ENCODE peak calls at places on chromosomes 7 and 10, in six cellular contexts. U is hepatocyte, F is mucosa of descending colon, Z is transverse colon, V is stomach, O is mammary epithelial cell. J is an unnamed sample. For H3K4me1, the result is how much of the 10 kb centered on the place peaks cover.

GRCh38 chr7:155258233-155258575 is 39.5 kb upstream of the INSIG1 start:
- DNase-seq in U (no peak), F (peak), Z (no peak), V (no peak), O (peak), J (no peak)

GRCh38 chr7:43648725-43649406 is 66.0 kb downstream of the STK17A start:
- DNase-seq in U (no peak), F (peak), Z (peak), V (no peak), O (peak), J (no peak)

GRCh38 chr7:159094919-159095915 is 49.5 kb downstream of the VIPR2 start:
- DNase-seq in U (no peak), F (no peak), Z (no peak), V (peak), O (no peak), J (no peak)

GRCh38 chr7:66055321-66055956 is 20.2 kb upstream of the ASL start:
- DNase-seq in U (no peak), F (no peak), Z (no peak), V (no peak), O (no peak), J (no peak)

GRCh38 chr10:79930267-79930666 is 18.6 kb downstream of the SFTPD start:
- DNase-seq in U (no peak), F (no peak), Z (no peak), V (no peak), O (no peak), J (no peak)

GRCh38 chr10:73819513-73820093 is 8.2 kb upstream of the NDST2 start:
- DNase-seq in U (no peak), F (peak), Z (peak), V (peak), O (no peak), J (peak)

GRCh38 chr10:80498833-80499671 is 38.6 kb upstream of the SH2D4B start:
- DNase-seq in U (peak), F (peak), Z (peak), V (peak), O (peak), J (peak)

GRCh38 chr7:117669818-117670217 is 190.0 kb downstream of the CFTR start:
- DNase-seq in U (no peak), F (no peak), Z (no peak), V (no peak), O (no peak), J (no peak)

GRCh38 chr10:22321831-22322662 is 1.1 kb downstream of the BMI1 start:
- DNase-seq in U (peak), F (no peak), Z (no peak), V (no peak), O (peak), J (no peak)

GRCh38 chr10:93630609-93631320 is 18.4 kb downstream of the PDE6C start:
- DNase-seq in U (no peak), F (peak), Z (no peak), V (no peak), O (no peak), J (no peak)

GRCh38 chr7:135976312-135977019 is 693 bp downstream of the MTPN start:
- DNase-seq in U (peak), F (peak), Z (peak), V (no peak), O (peak), J (no peak)

GRCh38 chr7:90677742-90678439 is 81.8 kb downstream of the CDK14 start:
- DNase-seq in U (no peak), F (no peak), Z (no peak), V (no peak), O (no peak), J (no peak)

GRCh38 chr10:44955408-44956070 is 4.1 kb upstream of the RASSF4 start:
- DNase-seq in U (no peak), F (no peak), Z (no peak), V (no peak), O (no peak), J (no peak)

GRCh38 chr7:158689500-158689899 is 15.1 kb downstream of the NCAPG2 start:
- DNase-seq in U (no peak), F (no peak), Z (no peak), V (no peak), O (no peak), J (no peak)

GRCh38 chr7:99128076-99128950 is 15.6 kb downstream of the SMURF1 start:
- DNase-seq in U (no peak), F (no peak), Z (no peak), V (no peak), O (no peak), J (no peak)

GRCh38 chr7:32879460-32879859 is 12.1 kb downstream of the KBTBD2 start:
- DNase-seq in U (no peak), F (no peak), Z (no peak), V (no peak), O (peak), J (no peak)

GRCh38 chr10:30583778-30584415 is 45.7 kb downstream of the LYZL2 start:
- DNase-seq in U (peak), F (peak), Z (peak), V (peak), O (peak), J (peak)

GRCh38 chr7:151058766-151059361 is 525 bp upstream of the SLC4A2 start:
- DNase-seq in U (peak), F (peak), Z (no peak), V (no peak), O (peak), J (no peak)

GRCh38 chr10:132967540-132967939 is 25.2 kb upstream of the CFAP46 start:
- DNase-seq in U (no peak), F (peak), Z (peak), V (no peak), O (no peak), J (no peak)

GRCh38 chr10:95305606-95306385 is 15.0 kb upstream of the PDLIM1 start:
- DNase-seq in U (no peak), F (no peak), Z (no peak), V (peak), O (no peak), J (no peak)

GRCh38 chr7:26153246-26153822 is 1.3 kb downstream of the NFE2L3 start:
- DNase-seq in U (no peak), F (peak), Z (peak), V (no peak), O (no peak), J (no peak)

GRCh38 chr7:2224934-2225333 is 7.8 kb downstream of the MAD1L1 start:
- DNase-seq in U (no peak), F (no peak), Z (no peak), V (no peak), O (peak), J (no peak)

GRCh38 chr7:111126987-111127386 is 36.1 kb downstream of the LRRN3 start:
- DNase-seq in U (peak), F (no peak), Z (no peak), V (no peak), O (peak), J (no peak)

GRCh38 chr10:48490576-48491345 is 114.1 kb downstream of the ARHGAP22 start:
- DNase-seq in U (no peak), F (no peak), Z (no peak), V (peak), O (no peak), J (no peak)

GRCh38 chr7:22576941-22577927 is 77.2 kb upstream of the STEAP1B start:
- DNase-seq in U (peak), F (peak), Z (no peak), V (no peak), O (peak), J (peak)

GRCh38 chr7:124152859-124153692 is 120.2 kb upstream of the TMEM229A start:
- DNase-seq in U (peak), F (peak), Z (no peak), V (no peak), O (peak), J (no peak)

GRCh38 chr10:101018118-101018599 is 12.8 kb downstream of the PDZD7 start:
- DNase-seq in U (no peak), F (no peak), Z (no peak), V (no peak), O (no peak), J (no peak)

GRCh38 chr7:41886906-41887311 is 184.0 kb upstream of the INHBA start:
- DNase-seq in U (peak), F (peak), Z (peak), V (peak), O (peak), J (peak)

GRCh38 chr7:3493499-3493898 is 192.4 kb downstream of the SDK1 start:
- DNase-seq in U (peak), F (no peak), Z (no peak), V (no peak), O (peak), J (no peak)

GRCh38 chr10:100999742-101000601 is at the start of gene LZTS2:
- DNase-seq in U (peak), F (no peak), Z (peak), V (peak), O (peak), J (peak)

GRCh38 chr7:159075563-159076238 is 69.0 kb downstream of the VIPR2 start:
- DNase-seq in U (no peak), F (no peak), Z (no peak), V (no peak), O (no peak), J (no peak)

GRCh38 chr7:7830122-7830878 is 111.9 kb upstream of the RPA3 start:
- DNase-seq in U (peak), F (peak), Z (no peak), V (peak), O (peak), J (no peak)

GRCh38 chr10:104688251-104688650 is 47.2 kb downstream of the SORCS3 start:
- DNase-seq in U (no peak), F (no peak), Z (no peak), V (no peak), O (no peak), J (no peak)

GRCh38 chr7:70571986-70572385 is 560.0 kb upstream of the GALNT17 start:
- DNase-seq in U (no peak), F (peak), Z (peak), V (no peak), O (no peak), J (peak)

GRCh38 chr10:21811245-21811585 is 192.3 kb downstream of the DNAJC1 start:
- DNase-seq in U (no peak), F (no peak), Z (no peak), V (no peak), O (peak), J (no peak)

GRCh38 chr7:140810830-140811556 is 113.7 kb downstream of the BRAF start:
- DNase-seq in U (peak), F (peak), Z (peak), V (peak), O (peak), J (no peak)

GRCh38 chr10:13503745-13504463 is 24.9 kb downstream of the BEND7 start:
- DNase-seq in U (peak), F (no peak), Z (no peak), V (no peak), O (peak), J (no peak)

GRCh38 chr7:111730476-111731300 is 168.4 kb upstream of the IMMP2L start:
- DNase-seq in U (peak), F (no peak), Z (no peak), V (no peak), O (peak), J (no peak)

GRCh38 chr7:45574521-45575500 is 643 bp downstream of the ADCY1 start:
- DNase-seq in U (peak), F (no peak), Z (no peak), V (peak), O (peak), J (peak)
- TF ChIP-seq CTCF in U (peak), F (no peak), Z (no peak), V (no peak), O (no peak), J (no peak)

GRCh38 chr10:621981-622740 is 67.3 kb downstream of the DIP2C start:
- DNase-seq in U (no peak), F (no peak), Z (no peak), V (no peak), O (no peak), J (no peak)

GRCh38 chr10:623477-624311 is 65.8 kb downstream of the DIP2C start:
- DNase-seq in U (no peak), F (no peak), Z (no peak), V (no peak), O (no peak), J (no peak)

GRCh38 chr10:621500-621899 is 68.0 kb downstream of the DIP2C start:
- DNase-seq in U (no peak), F (no peak), Z (no peak), V (no peak), O (no peak), J (no peak)

GRCh38 chr10:624312-624604 is 65.2 kb downstream of the DIP2C start:
- DNase-seq in U (no peak), F (no peak), Z (no peak), V (no peak), O (no peak), J (no peak)

GRCh38 chr10:623039-623438 is 66.4 kb downstream of the DIP2C start:
- DNase-seq in U (no peak), F (no peak), Z (no peak), V (no peak), O (no peak), J (no peak)
- H3K4me1 ChIP-seq in U (under half), F (under half), Z (under half), V (half or more), O (under half), J (under half)

GRCh38 chr10:119725550-119726290 is at the start of gene INPP5F:
- DNase-seq in U (peak), F (peak), Z (peak), V (peak), O (peak), J (peak)
- TF ChIP-seq CTCF in U (no peak), F (peak), Z (no peak), V (peak), O (no peak), J (peak)

GRCh38 chr10:450463-450862 is 239.0 kb downstream of the DIP2C start:
- DNase-seq in U (no peak), F (no peak), Z (no peak), V (no peak), O (no peak), J (no peak)
- H3K4me1 ChIP-seq in U (under half), F (under half), Z (under half), V (half or more), O (under half), J (under half)

GRCh38 chr10:126242352-126243260 is 145.7 kb downstream of the ADAM12 start:
- DNase-seq in U (peak), F (peak), Z (no peak), V (no peak), O (peak), J (peak)
- TF ChIP-seq CTCF in U (no peak), F (no peak), Z (no peak), V (no peak), O (no peak), J (no peak)

DNA sequence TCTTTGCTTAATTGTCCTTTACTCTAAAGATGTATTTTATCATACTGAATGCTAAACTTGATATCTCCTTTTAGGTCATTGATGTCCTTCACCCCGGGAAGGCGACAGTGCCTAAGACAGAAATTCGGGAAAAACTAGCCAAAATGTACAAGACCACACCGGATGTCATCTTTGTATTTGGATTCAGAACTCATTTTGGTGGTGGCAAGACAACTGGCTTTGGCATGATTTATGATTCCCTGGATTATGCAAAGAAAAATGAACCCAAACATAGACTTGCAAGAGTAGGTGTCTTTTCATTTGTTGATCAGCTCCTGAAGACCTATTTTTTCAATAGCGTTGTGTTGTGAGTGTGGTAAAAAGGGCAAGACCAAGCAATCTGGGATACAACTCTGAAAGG is 1.8 kb downstream of the RPS24 start:
- DNase-seq in U (no peak), F (no peak), Z (no peak), V (no peak), O (no peak), J (no peak)
- H3K4me1 ChIP-seq in U (under half), F (under half), Z (under half), V (half or more), O (under half), J (under half)

DNA sequence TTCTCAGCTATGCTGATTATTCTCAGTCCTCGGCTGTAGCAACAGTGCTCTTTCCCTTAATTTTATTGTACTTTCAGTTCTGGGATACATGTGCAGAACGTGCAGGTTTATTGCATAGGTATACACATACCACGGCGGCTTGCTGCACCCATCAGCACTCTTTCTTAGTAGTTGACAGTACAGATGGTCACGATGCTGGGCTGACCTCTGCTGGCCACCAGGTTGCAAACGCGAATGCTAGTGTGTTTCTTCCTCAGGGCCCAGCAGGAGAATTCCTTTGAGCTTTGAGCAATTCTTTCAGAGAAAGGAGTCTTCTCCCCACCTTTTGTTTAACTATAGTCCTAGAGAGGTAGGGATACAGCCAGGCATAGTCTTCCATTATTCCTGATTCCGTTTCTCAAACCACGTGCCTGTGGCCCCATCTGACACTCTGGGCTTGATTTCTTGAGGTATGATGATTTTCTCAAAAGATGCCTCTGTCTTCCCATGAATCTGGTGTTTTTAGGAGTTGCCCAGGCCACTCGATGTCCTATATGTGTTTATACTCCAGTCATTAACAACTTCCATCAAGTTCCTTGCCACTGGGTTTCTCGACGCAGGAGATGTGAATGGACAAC is 48.9 kb upstream of the CDC14C start:
- DNase-seq in U (peak), F (peak), Z (peak), V (no peak), O (peak), J (peak)
- TF ChIP-seq CTCF in U (peak), F (no peak), Z (no peak), V (no peak), O (peak), J (peak)

DNA sequence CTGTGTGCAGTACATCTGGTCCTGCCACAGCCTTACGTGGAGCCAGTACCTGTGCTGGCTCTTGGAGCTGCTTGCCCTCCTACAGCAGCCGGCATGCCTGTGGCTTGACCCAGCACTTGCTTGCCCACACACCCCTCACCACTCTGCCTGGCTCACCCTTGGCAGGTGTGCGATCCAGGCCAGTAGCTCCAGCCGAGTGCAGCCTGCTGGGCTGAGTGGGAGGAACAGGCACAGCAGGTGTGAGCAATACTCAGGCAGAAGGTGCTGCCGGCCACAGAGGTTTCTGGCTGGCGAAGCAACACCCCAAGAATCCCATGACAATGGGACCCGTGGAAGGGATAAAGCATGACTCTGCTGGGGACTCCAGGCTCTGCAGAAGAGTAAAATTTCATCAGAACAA is 173.5 kb upstream of the ADCY1 start:
- DNase-seq in U (no peak), F (no peak), Z (no peak), V (no peak), O (peak), J (no peak)
- H3K4me1 ChIP-seq in U (under half), F (under half), Z (under half), V (under half), O (under half), J (under half)

GRCh38 chr7:121329460-121330052 is 756 bp downstream of the WNT16 start:
- DNase-seq in U (peak), F (peak), Z (peak), V (peak), O (peak), J (no peak)
- TF ChIP-seq CTCF in U (peak), F (no peak), Z (no peak), V (no peak), O (no peak), J (no peak)

DNA sequence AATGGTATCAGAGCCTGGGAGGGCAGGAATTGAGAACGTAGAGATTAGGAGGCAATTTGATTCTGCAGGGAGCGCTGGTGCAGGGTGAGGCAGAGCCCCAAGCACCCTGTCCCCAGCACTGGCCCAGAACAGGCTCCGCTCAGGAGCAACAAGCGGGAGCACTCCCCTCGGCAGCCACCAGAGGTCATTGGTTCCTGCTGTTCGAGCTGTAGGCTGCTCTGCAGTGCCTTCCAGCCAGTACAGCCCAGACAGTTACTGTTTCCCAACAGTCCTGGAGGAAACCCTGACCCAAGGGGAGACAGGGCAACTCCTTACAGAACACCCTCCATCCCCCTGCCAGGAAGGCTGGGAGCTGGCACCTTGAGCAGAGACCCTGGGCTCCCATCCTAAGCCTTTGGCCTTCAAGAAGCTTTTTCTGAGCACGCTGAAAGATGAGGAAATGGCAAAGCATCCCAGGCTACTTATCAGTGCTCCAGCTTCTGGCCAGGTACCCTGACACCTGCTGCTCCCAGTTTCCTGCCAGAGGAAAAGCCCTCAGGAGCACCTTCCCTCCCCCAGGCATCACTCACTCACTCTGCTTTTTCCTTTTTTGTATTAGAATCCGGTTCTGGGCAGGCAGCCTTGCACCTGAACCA is 71.2 kb upstream of the EFCAB10 start:
- DNase-seq in U (peak), F (peak), Z (peak), V (peak), O (peak), J (peak)
- H3K4me1 ChIP-seq in U (under half), F (under half), Z (under half), V (half or more), O (under half), J (under half)